ENCODE peak calls at places on chromosomes 4 and X, in nine cellular contexts. M is activated CD8-positive, alpha-beta memory T cell treated with anti-CD3 and anti-CD28 coated beads for 48 hours; Z is keratinocyte; A is fibroblast of lung; P is choroid plexus epithelial cell; L is NCI-H345; X is NCI-H1092; O is GM03348; S is H4. W is an unnamed sample.

GRCh38 chr4:37388672-37389368 is 144.3 kb downstream of the NWD2 start:
- DNase-seq in M (no peak), Z (no peak), A (no peak), P (no peak), L (no peak), X (no peak), O (no peak), S (no peak), W (no peak)

GRCh38 chr4:85682391-85682790 is 207.4 kb downstream of the ARHGAP24 start:
- DNase-seq in M (no peak), Z (no peak), A (no peak), P (no peak), L (no peak), X (no peak), O (no peak), S (no peak), W (no peak)

GRCh38 chrX:134538316-134538715 is 78.4 kb downstream of the HPRT1 start:
- DNase-seq in M (no peak), Z (no peak), A (no peak), P (no peak), L (no peak), X (no peak), O (no peak), S (no peak), W (no peak)

GRCh38 chr4:44912980-44913379 is 186.6 kb upstream of the GNPDA2 start:
- DNase-seq in M (no peak), Z (no peak), A (no peak), P (no peak), L (no peak), X (no peak), O (no peak), S (no peak), W (no peak)

GRCh38 chrX:39877919-39878318 is 219.8 kb downstream of the BCOR start:
- DNase-seq in M (no peak), Z (no peak), A (no peak), P (no peak), L (no peak), X (no peak), O (no peak), S (no peak), W (no peak)

GRCh38 chrX:51336584-51336983 is 4.0 kb downstream of the NUDT10 start:
- DNase-seq in M (no peak), Z (peak; percentile 4), A (peak; percentile 37), P (peak; percentile 60), L (no peak), X (peak; percentile 2), O (peak; percentile 44), S (peak; percentile 46), W (no peak)

GRCh38 chr4:7189475-7190277 is 2.7 kb upstream of the SORCS2 start:
- DNase-seq in M (no peak), Z (no peak), A (no peak), P (no peak), L (no peak), X (no peak), O (no peak), S (no peak), W (no peak)

GRCh38 chr4:41361831-41362646 is 105.3 kb downstream of the UCHL1 start:
- DNase-seq in M (no peak), Z (no peak), A (no peak), P (no peak), L (no peak), X (no peak), O (peak; percentile 24), S (no peak), W (no peak)

GRCh38 chrX:129795584-129795983 is 15.8 kb downstream of the SASH3 start:
- DNase-seq in M (no peak), Z (no peak), A (no peak), P (no peak), L (no peak), X (no peak), O (no peak), S (no peak), W (no peak)

GRCh38 chrX:150352114-150352513 is 11.0 kb upstream of the MAMLD1 start:
- DNase-seq in M (no peak), Z (no peak), A (peak; percentile 16), P (no peak), L (no peak), X (no peak), O (no peak), S (peak; percentile 66), W (no peak)

GRCh38 chrX:153460826-153461225 is 9.6 kb downstream of the HAUS7 start:
- DNase-seq in M (no peak), Z (no peak), A (peak; percentile 40), P (peak; percentile 69), L (peak; percentile 41), X (peak; percentile 18), O (peak; percentile 57), S (peak; percentile 23), W (no peak)

GRCh38 chr4:8770518-8771257 is 101.0 kb downstream of the HMX1 start:
- DNase-seq in M (no peak), Z (no peak), A (no peak), P (no peak), L (no peak), X (no peak), O (no peak), S (no peak), W (no peak)

GRCh38 chr4:37953620-37954325 is 6.4 kb upstream of the PTTG2 start:
- DNase-seq in M (no peak), Z (no peak), A (peak; percentile 83), P (no peak), L (no peak), X (no peak), O (no peak), S (peak; percentile 41), W (no peak)

GRCh38 chrX:13487731-13488505 is 81.5 kb upstream of the EGFL6 start:
- DNase-seq in M (no peak), Z (peak; percentile 68), A (peak; percentile 87), P (peak; percentile 92), L (peak; percentile 42), X (peak; percentile 61), O (peak; percentile 38), S (peak; percentile 76), W (peak; percentile 70)

GRCh38 chrX:10726647-10727046 is 106.3 kb upstream of the MID1 start:
- DNase-seq in M (no peak), Z (no peak), A (peak; percentile 94), P (peak; percentile 84), L (no peak), X (no peak), O (peak; percentile 74), S (peak; percentile 84), W (no peak)

W was measured in epithelial cell of prostate.